ENCODE peak calls at places on chromosome X, in six cellular contexts. E is upper lobe of right lung, U is pancreas, C is AG04450, L is lower lobe of right lung, Z is heart right ventricle. K is an unnamed sample.

GRCh38 chrX:40272141-40272540 is 174.4 kb upstream of the BCOR start:
- DNase-seq in E (no peak), U (no peak), C (no peak), L (no peak), Z (no peak), K (no peak)

GRCh38 chrX:2848806-2849420 is 20.2 kb downstream of the GYG2 start:
- DNase-seq in E (no peak), U (no peak), C (no peak), L (no peak), Z (no peak), K (no peak)

GRCh38 chrX:150085881-150086280 is 147.6 kb upstream of the EOLA2 start:
- DNase-seq in E (no peak), U (no peak), C (no peak), L (no peak), Z (no peak), K (no peak)

GRCh38 chrX:137233478-137233877 is 199.7 kb upstream of the GPR101 start:
- DNase-seq in E (no peak), U (no peak), C (no peak), L (no peak), Z (no peak), K (no peak)

GRCh38 chrX:1903380-1903935 is 288.6 kb downstream of the ASMT start:
- DNase-seq in E (no peak), U (no peak), C (no peak), L (no peak), Z (no peak), K (no peak)

GRCh38 chrX:437636-438390 is 51.1 kb upstream of the PPP2R3B start:
- DNase-seq in E (peak), U (no peak), C (no peak), L (peak), Z (no peak), K (no peak)

GRCh38 chrX:18995216-18995615 is 11.3 kb upstream of the PHKA2 start:
- DNase-seq in E (no peak), U (no peak), C (no peak), L (no peak), Z (no peak), K (no peak)

GRCh38 chrX:39903937-39904336 is 193.8 kb downstream of the BCOR start:
- DNase-seq in E (no peak), U (no peak), C (no peak), L (no peak), Z (no peak), K (no peak)

GRCh38 chrX:22666441-22666840 is 333.3 kb upstream of the DDX53 start:
- DNase-seq in E (no peak), U (no peak), C (no peak), L (no peak), Z (peak), K (no peak)

GRCh38 chrX:155876704-155877103 is 4.4 kb upstream of the VAMP7 start:
- DNase-seq in E (no peak), U (no peak), C (no peak), L (no peak), Z (no peak), K (no peak)

GRCh38 chrX:6968231-6968630 is 179.3 kb upstream of the STS start:
- DNase-seq in E (no peak), U (no peak), C (no peak), L (no peak), Z (no peak), K (no peak)

GRCh38 chrX:71222929-71223328 is at the start of gene GJB1:
- DNase-seq in E (no peak), U (no peak), C (no peak), L (no peak), Z (no peak), K (no peak)

DNA sequence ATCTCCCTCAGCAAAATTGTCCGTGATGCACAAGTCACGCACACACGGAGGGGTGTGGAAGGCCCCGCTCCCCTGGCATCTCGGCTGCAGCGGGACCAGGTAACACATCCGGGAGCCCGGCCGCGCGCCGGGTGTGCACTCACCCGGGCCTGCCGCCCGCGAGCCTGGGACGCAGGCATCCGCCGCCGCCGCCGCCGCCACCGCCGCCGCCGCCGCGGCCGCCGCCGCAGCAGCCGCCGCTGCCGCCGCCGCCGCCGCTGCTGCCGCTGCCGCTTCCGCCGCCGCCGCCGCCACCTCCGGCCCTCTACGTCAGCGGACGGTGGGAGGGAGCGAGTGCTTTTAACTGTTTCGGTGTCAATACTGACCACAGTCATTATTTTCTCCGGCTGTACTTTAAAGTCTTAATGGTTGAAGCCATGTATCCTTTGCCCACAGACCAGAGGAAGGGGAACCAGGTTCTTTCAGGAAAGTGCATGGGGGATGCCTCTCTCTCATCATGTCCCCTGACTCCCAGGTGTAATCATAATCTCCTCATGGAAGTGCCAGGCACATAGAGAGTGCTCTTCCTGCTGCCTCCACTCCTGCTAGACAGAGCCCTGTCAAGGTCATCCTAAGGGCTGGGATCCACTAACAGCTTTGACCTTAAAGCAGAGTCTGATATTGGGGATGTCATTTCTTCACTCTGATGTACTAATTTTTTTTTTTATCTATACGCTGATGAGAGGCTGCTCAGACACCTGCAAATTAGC is 38.0 kb downstream of the MAGEE2 start:
- DNase-seq in E (peak), U (no peak), C (no peak), L (peak), Z (peak), K (peak)
- H3K4me3 ChIP-seq in E (peak), U (peak), C (peak), L (peak), Z (peak), K (peak)

GRCh38 chrX:16662402-16662801 is 12.4 kb downstream of the S100G start:
- DNase-seq in E (no peak), U (no peak), C (no peak), L (no peak), Z (no peak), K (no peak)

GRCh38 chrX:16653424-16653823 is 3.5 kb downstream of the S100G start:
- DNase-seq in E (no peak), U (no peak), C (no peak), L (no peak), Z (no peak), K (no peak)

GRCh38 chrX:16661495-16661894 is 11.5 kb downstream of the S100G start:
- DNase-seq in E (no peak), U (no peak), C (no peak), L (no peak), Z (no peak), K (no peak)

GRCh38 chrX:16659326-16659725 is 9.4 kb downstream of the S100G start:
- DNase-seq in E (no peak), U (no peak), C (no peak), L (no peak), Z (no peak), K (no peak)

DNA sequence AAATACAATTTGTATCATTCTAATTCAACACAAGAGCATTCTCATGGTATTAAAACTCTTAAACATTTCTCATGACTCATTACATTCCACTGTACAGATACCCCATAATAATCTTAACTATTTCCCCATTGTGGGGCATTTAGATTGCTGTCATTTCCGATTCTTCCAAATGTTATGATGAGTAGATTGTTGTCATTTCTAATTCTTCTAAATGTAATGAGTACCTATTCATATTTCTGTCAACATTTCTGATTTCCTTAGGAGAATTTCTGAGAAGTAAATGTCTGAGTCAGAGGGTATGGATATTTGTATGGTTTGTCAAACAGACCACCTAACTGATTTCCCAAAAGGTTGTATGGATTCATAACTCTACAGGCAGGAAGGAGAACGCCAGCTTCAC is 8.3 kb downstream of the S100G start:
- DNase-seq in E (no peak), U (no peak), C (no peak), L (no peak), Z (no peak), K (no peak)
- H3K27ac ChIP-seq in E (no peak), U (no peak), C (peak), L (no peak), Z (no peak), K (no peak)

GRCh38 chrX:13570245-13570573 is 808 bp downstream of the EGFL6 start:
- DNase-seq in E (no peak), U (no peak), C (no peak), L (no peak), Z (no peak), K (no peak)
- H3K4me3 ChIP-seq in E (peak), U (no peak), C (no peak), L (peak), Z (no peak), K (no peak)

GRCh38 chrX:68238568-68238967 is 194.7 kb downstream of the OPHN1 start:
- DNase-seq in E (no peak), U (no peak), C (no peak), L (no peak), Z (no peak), K (no peak)

GRCh38 chrX:68232206-68232605 is 201.1 kb downstream of the OPHN1 start:
- DNase-seq in E (no peak), U (no peak), C (no peak), L (no peak), Z (no peak), K (no peak)

DNA sequence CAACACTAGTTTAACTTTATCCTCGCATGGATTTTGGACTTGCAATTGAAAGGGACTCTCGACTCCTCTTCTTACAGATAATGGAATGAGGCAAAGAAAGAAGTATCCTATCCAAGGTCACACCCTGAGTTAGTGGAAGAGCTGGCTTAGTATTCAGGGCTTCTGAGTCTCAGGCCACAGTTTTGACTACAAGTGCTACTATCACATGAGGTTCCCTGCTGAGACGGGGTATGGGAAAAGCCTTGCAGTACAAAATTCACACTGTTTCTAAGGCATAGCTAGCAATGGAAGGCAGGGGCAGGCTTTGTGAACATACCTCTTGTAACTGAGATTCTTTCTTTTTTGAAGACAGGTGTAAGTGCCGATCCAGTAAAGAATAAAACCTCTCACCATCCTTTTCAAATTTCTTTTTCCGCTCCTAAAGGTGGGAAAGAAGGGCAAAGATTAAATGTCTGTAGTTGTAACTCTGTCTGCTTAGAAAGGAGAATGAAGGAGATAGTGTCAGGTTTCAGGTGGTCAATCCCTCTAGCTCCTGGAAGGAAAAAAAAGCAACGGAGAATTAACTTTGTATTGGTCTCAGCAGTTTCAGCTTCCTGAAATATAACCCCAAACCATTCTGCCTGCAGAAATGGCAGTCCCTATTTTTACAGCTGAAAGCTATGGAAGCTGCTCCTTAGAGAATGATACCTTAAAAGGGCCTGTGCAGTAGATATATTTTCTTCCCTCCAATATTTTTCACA is 199.0 kb downstream of the OPHN1 start:
- DNase-seq in E (no peak), U (no peak), C (no peak), L (no peak), Z (no peak), K (no peak)
- H3K27ac ChIP-seq in E (no peak), U (no peak), C (no peak), L (no peak), Z (no peak), K (no peak)

GRCh38 chrX:48939417-48940228 is 17.8 kb downstream of the OTUD5 start:
- DNase-seq in E (no peak), U (no peak), C (no peak), L (no peak), Z (no peak), K (no peak)

GRCh38 chrX:48936429-48937064 is 17.7 kb upstream of the PIM2 start:
- DNase-seq in E (no peak), U (no peak), C (no peak), L (no peak), Z (no peak), K (no peak)

GRCh38 chrX:48934581-48935331 is 15.9 kb upstream of the PIM2 start:
- DNase-seq in E (no peak), U (no peak), C (no peak), L (no peak), Z (no peak), K (no peak)

GRCh38 chrX:48938721-48939416 is 18.5 kb downstream of the OTUD5 start:
- DNase-seq in E (no peak), U (no peak), C (no peak), L (no peak), Z (no peak), K (no peak)

GRCh38 chrX:48937065-48937907 is 18.5 kb upstream of the PIM2 start:
- DNase-seq in E (peak), U (peak), C (no peak), L (peak), Z (peak), K (peak)
- H3K4me3 ChIP-seq in E (no peak), U (no peak), C (no peak), L (no peak), Z (no peak), K (no peak)

DNA sequence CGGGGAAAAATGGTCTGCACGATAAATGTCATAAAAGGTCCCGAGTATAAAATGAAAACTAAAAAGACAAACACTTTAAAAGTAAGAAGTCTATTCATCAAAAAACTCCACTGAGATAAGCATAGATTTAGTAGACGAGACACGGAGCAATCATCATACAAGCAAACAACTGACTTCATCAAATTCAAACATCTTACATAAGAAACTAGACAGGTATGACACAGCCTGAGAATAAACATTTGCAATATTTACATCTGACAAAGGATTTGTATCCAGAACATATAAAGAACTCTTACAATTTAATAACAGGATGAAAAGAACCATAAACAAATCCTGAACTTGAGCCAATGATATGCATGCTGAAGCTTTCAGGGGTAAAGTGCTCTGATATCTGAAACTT is 12.2 kb downstream of the MPP1 start:
- DNase-seq in E (no peak), U (no peak), C (no peak), L (no peak), Z (no peak), K (no peak)
- H3K27ac ChIP-seq in E (no peak), U (no peak), C (no peak), L (no peak), Z (no peak), K (no peak)

GRCh38 chrX:52380993-52381392 is 12.2 kb downstream of the XAGE2 start:
- DNase-seq in E (no peak), U (no peak), C (no peak), L (no peak), Z (no peak), K (no peak)
- H3K4me3 ChIP-seq in E (no peak), U (no peak), C (no peak), L (no peak), Z (no peak), K (no peak)

K was measured in psoas muscle.